ENCODE peak calls at places on chromosome 1, in six cellular contexts. S is renal cortical epithelial cell, I is stomach, P is iPS-NIHi11, B is cardiac fibroblast, T is RWPE1. O is an unnamed sample.

GRCh38 chr1:93219443-93219842 is 38.9 kb downstream of the CCDC18 start:
- DNase-seq in T (no peak), I (no peak), P (no peak), B (no peak), S (peak), O (peak)

GRCh38 chr1:12448746-12449177 is 169.2 kb downstream of the DHRS3 start:
- DNase-seq in T (no peak), I (no peak), B (no peak), P (no peak), S (peak), O (no peak)

GRCh38 chr1:240956020-240956419 is 344.1 kb upstream of the GREM2 start:
- DNase-seq in T (no peak), B (no peak), P (peak), S (no peak), I (no peak), O (no peak)

GRCh38 chr1:25631750-25632495 is 15.3 kb downstream of the MAN1C1 start:
- DNase-seq in S (no peak), B (no peak), I (no peak), T (no peak), P (no peak), O (no peak)

GRCh38 chr1:184051485-184052193 is at the start of gene TSEN15:
- DNase-seq in B (peak), S (peak), T (peak), I (peak), P (peak), O (peak)

GRCh38 chr1:54016343-54017282 is 1.4 kb downstream of the LDLRAD1 start:
- DNase-seq in B (peak), S (peak), P (peak), I (peak), T (peak), O (peak)

GRCh38 chr1:41498809-41499208 is 14.3 kb upstream of the EDN2 start:
- DNase-seq in I (peak), B (peak), T (peak), P (no peak), S (peak), O (no peak)

GRCh38 chr1:158039380-158039779 is 45.9 kb downstream of the KIRREL1 start:
- DNase-seq in T (no peak), S (no peak), B (peak), I (no peak), P (no peak), O (no peak)

GRCh38 chr1:71522721-71523120 is 441.9 kb upstream of the ZRANB2 start:
- DNase-seq in T (no peak), B (no peak), I (no peak), S (no peak), P (no peak), O (no peak)

GRCh38 chr1:43711524-43712386 is 4.4 kb downstream of the ST3GAL3 start:
- DNase-seq in T (peak), I (no peak), B (peak), P (no peak), S (peak), O (peak)

GRCh38 chr1:27816921-27817630 is 13.5 kb upstream of the PPP1R8 start:
- DNase-seq in T (no peak), S (no peak), P (no peak), B (peak), I (no peak), O (peak)

GRCh38 chr1:44926311-44926781 is 60.0 kb downstream of the EIF2B3 start:
- DNase-seq in P (no peak), S (no peak), T (no peak), I (no peak), B (peak), O (peak)

GRCh38 chr1:208601569-208601968 is 357.4 kb upstream of the PLXNA2 start:
- DNase-seq in T (no peak), B (no peak), S (no peak), P (no peak), I (no peak), O (no peak)

GRCh38 chr1:62082456-62083363 is 111.9 kb upstream of the L1TD1 start:
- DNase-seq in I (peak), T (peak), S (peak), P (peak), B (peak), O (peak)

GRCh38 chr1:112074711-112075110 is 85.2 kb upstream of the KCND3 start:
- DNase-seq in B (no peak), I (no peak), S (no peak), T (no peak), P (no peak), O (no peak)

GRCh38 chr1:170586942-170587593 is 55.1 kb downstream of the GORAB start:
- DNase-seq in S (no peak), T (no peak), I (no peak), B (peak), P (no peak), O (no peak)

GRCh38 chr1:42747125-42747524 is 7.1 kb upstream of the CLDN19 start:
- DNase-seq in P (peak), S (no peak), B (peak), I (peak), T (no peak), O (peak)

GRCh38 chr1:33586111-33586510 is 113.7 kb downstream of the ZSCAN20 start:
- DNase-seq in S (peak), P (no peak), T (peak), B (peak), I (no peak), O (no peak)

GRCh38 chr1:111988743-111989453 is 570 bp downstream of the KCND3 start:
- DNase-seq in S (no peak), T (no peak), I (peak), P (peak), B (no peak), O (no peak)

GRCh38 chr1:198157241-198157846 is 546 bp downstream of the NEK7 start:
- DNase-seq in P (peak), S (peak), B (peak), I (peak), T (peak), O (peak)

GRCh38 chr1:1013922-1014617 is 773 bp downstream of the ISG15 start:
- DNase-seq in I (peak), S (no peak), T (no peak), P (no peak), B (peak), O (peak)

GRCh38 chr1:7847599-7847998 is 5.3 kb downstream of the UTS2 start:
- DNase-seq in S (no peak), B (peak), I (no peak), P (no peak), T (no peak), O (peak)

O was measured in mesenchymal stem cell.